ENCODE peak calls at places on chromosomes 7 and 10, in five cellular contexts. One of them, this sample, is unnamed.

GRCh38 chr10:89440262-89440661 is 25.9 kb downstream of the IFIT5 start:
- DNase-seq in fibroblast of mammary gland: peak; percentile 28
- DNase-seq in transverse colon: no peak
- DNase-seq in endodermal cell: no peak
- DNase-seq in HepG2: no peak
- DNase-seq in this sample: no peak

GRCh38 chr7:1952169-1952760 is 280.5 kb downstream of the MAD1L1 start:
- DNase-seq in fibroblast of mammary gland: no peak
- DNase-seq in transverse colon: no peak
- DNase-seq in endodermal cell: no peak
- DNase-seq in HepG2: no peak
- DNase-seq in this sample: no peak

GRCh38 chr10:108653466-108653865 is 1269.8 kb downstream of the XPNPEP1 start:
- DNase-seq in fibroblast of mammary gland: peak; percentile 28
- DNase-seq in transverse colon: no peak
- DNase-seq in endodermal cell: no peak
- DNase-seq in HepG2: no peak
- DNase-seq in this sample: no peak

GRCh38 chr7:102049765-102050164 is 232.3 kb downstream of the CUX1 start:
- DNase-seq in fibroblast of mammary gland: no peak
- DNase-seq in transverse colon: no peak
- DNase-seq in endodermal cell: no peak
- DNase-seq in HepG2: no peak
- DNase-seq in this sample: no peak

GRCh38 chr10:4835494-4835918 is 9.5 kb downstream of the AKR1E2 start:
- DNase-seq in fibroblast of mammary gland: no peak
- DNase-seq in transverse colon: no peak
- DNase-seq in endodermal cell: no peak
- DNase-seq in HepG2: no peak
- DNase-seq in this sample: no peak

GRCh38 chr7:5692112-5692844 is 89.2 kb downstream of the RNF216 start:
- DNase-seq in fibroblast of mammary gland: peak; percentile 99
- DNase-seq in transverse colon: peak; percentile 50
- DNase-seq in endodermal cell: no peak
- DNase-seq in HepG2: peak; percentile 71
- DNase-seq in this sample: peak; percentile 90

GRCh38 chr10:16690417-16690816 is 126.8 kb downstream of the RSU1 start:
- DNase-seq in fibroblast of mammary gland: no peak
- DNase-seq in transverse colon: no peak
- DNase-seq in endodermal cell: no peak
- DNase-seq in HepG2: no peak
- DNase-seq in this sample: peak; percentile 15

GRCh38 chr7:29255839-29256782 is 61.5 kb downstream of the CHN2 start:
- DNase-seq in fibroblast of mammary gland: no peak
- DNase-seq in transverse colon: no peak
- DNase-seq in endodermal cell: no peak
- DNase-seq in HepG2: no peak
- DNase-seq in this sample: peak; percentile 61

GRCh38 chr7:46256870-46257528 is 335.9 kb upstream of the IGFBP3 start:
- DNase-seq in fibroblast of mammary gland: peak; percentile 61
- DNase-seq in transverse colon: no peak
- DNase-seq in endodermal cell: no peak
- DNase-seq in HepG2: no peak
- DNase-seq in this sample: no peak

GRCh38 chr7:33933611-33934281 is 28.4 kb downstream of the BMPER start:
- DNase-seq in fibroblast of mammary gland: peak; percentile 96
- DNase-seq in transverse colon: no peak
- DNase-seq in endodermal cell: no peak
- DNase-seq in HepG2: no peak
- DNase-seq in this sample: peak; percentile 76

GRCh38 chr10:73867126-73867807 is 7.1 kb downstream of the CAMK2G start:
- DNase-seq in fibroblast of mammary gland: no peak
- DNase-seq in transverse colon: no peak
- DNase-seq in endodermal cell: no peak
- DNase-seq in HepG2: no peak
- DNase-seq in this sample: peak; percentile 68
- TF ChIP-seq CTCF in fibroblast of mammary gland: no peak
- TF ChIP-seq CTCF in transverse colon: no peak
- TF ChIP-seq CTCF in endodermal cell: peak; percentile 19
- TF ChIP-seq CTCF in HepG2: no peak
- TF ChIP-seq CTCF in this sample: no peak

DNA sequence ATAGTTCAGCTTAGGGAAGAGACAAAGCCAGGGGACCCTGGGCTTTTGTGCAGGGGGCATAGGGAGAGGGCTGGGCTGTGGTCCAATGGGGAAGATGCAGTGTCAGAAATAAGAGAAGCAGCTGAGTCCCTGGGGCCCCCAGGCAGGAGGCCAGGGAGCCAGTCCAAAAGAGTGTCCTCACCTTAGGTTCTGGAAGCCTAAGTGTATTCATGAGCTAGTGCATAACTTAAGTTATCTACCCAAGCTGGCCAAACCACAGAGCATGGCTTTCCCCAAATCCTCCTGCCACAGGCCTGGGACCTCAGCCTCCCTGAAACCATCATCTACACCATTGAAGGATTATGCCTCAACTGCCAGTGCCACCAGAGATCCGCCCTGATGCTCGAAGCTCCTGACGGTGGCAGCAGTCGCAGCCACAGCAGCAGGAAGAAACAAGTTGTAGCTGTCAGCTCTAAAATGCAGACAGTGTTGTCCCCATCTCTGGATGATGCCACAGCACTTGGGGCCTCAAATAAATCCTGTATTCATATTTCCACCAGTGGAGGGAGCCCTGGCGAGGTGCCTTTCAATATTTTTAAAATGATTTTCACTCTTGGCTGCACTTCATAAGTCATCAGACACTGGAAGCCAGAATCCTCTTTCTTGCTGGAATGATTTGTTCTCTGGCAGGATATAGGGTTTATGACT is 574.6 kb downstream of the GRID1 start:
- DNase-seq in fibroblast of mammary gland: peak; percentile 14
- DNase-seq in transverse colon: no peak
- DNase-seq in endodermal cell: peak; percentile 45
- DNase-seq in HepG2: no peak
- DNase-seq in this sample: peak; percentile 17
- TF ChIP-seq CTCF in fibroblast of mammary gland: peak; percentile 8
- TF ChIP-seq CTCF in transverse colon: no peak
- TF ChIP-seq CTCF in endodermal cell: peak; percentile 47
- TF ChIP-seq CTCF in HepG2: no peak
- TF ChIP-seq CTCF in this sample: no peak

DNA sequence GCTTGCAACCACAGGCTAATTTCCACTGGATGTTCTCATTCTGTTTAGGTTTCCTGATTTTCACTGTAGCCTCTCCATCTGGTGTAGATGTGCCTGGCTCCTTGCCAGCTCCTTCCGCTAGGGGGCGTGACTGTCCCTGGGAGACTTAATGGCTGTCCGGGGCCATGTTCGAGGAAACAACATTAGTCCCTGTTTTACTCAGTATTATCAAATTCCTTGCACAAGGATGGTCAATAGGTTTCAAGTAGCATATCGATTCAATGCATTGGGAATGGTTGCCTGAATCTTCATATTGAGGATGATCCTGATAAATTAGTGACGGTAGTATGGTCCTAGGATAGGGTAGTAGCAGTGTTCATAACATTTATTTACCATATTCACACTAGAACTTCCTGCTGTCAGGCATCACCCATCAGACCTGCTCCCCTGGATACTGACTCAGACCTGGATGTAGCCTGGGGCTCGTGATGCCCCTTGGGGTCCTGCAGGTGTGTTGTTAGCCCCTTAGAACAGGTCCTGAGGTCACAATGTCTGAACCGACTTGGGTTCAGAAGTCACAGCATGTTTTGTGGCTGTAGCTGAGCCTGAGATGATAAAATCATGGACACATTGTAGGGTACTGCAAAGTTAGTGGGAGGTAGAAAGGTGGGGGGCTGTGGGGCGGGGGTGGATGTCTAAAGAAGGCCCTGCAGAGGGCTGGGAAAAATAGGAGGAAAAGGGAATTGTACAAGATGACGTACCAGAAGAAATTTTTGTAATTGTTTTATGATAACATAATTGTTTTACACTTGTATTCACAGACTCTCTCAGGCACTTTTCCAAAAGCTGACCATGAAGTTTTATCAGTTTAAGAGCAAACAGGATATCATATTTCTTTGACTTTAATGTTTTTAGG is 8.9 kb upstream of the EXOC6 start:
- DNase-seq in fibroblast of mammary gland: peak; percentile 44
- DNase-seq in transverse colon: peak; percentile 68
- DNase-seq in endodermal cell: peak; percentile 94
- DNase-seq in HepG2: peak; percentile 34
- DNase-seq in this sample: no peak
- TF ChIP-seq CTCF in fibroblast of mammary gland: no peak
- TF ChIP-seq CTCF in transverse colon: no peak
- TF ChIP-seq CTCF in endodermal cell: peak; percentile 94
- TF ChIP-seq CTCF in HepG2: peak; percentile 54
- TF ChIP-seq CTCF in this sample: no peak

GRCh38 chr10:100519321-100520051 is at the start of gene SEC31B:
- DNase-seq in fibroblast of mammary gland: no peak
- DNase-seq in transverse colon: peak; percentile 17
- DNase-seq in endodermal cell: peak; percentile 92
- DNase-seq in HepG2: peak; percentile 50
- DNase-seq in this sample: peak; percentile 87
- TF ChIP-seq CTCF in fibroblast of mammary gland: no peak
- TF ChIP-seq CTCF in transverse colon: no peak
- TF ChIP-seq CTCF in endodermal cell: no peak
- TF ChIP-seq CTCF in HepG2: peak; percentile 89
- TF ChIP-seq CTCF in this sample: no peak

DNA sequence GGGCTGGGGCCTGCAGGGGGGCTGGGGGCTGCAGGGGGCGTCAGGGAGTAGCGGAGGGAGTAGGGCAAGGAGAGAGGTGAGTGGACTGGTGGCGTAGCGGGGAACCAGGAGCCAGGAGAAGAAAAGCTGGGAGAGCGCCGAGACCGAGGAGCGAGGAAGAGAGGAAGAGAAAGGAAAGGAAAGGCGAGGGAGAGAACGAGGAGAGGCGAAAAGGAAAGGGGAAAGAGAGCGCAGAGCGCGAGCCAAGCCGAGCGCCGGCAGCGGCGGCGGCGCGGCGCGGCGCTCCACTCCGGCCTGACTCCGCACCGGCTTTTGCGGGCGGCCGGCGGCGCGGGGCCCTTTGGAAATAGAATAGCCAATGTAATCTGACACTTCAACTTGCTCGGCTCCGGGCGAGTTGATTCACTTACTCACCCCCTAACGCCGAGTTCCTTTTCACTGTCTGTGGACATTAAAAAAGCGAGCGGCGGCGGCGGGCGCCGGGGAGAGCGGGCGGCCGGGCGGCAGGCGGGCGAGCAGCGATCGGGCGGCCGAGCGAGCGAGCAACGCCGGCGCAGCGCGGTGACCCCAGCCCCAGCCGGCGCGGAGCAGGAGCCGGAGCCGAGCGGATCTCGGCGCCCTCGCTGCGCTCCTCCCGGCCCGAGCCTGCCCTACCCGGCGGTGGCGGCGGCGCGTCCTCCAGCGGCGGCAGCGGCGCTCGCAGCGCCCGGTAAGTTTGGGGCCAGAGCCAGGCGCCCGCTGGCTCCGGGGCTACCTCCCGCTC is at the start of gene ZMIZ1:
- DNase-seq in fibroblast of mammary gland: peak; percentile 90
- DNase-seq in transverse colon: peak; percentile 91
- DNase-seq in endodermal cell: peak; percentile 95
- DNase-seq in HepG2: peak; percentile 88
- DNase-seq in this sample: peak; percentile 99
- TF ChIP-seq CTCF in fibroblast of mammary gland: no peak
- TF ChIP-seq CTCF in transverse colon: peak; percentile 17
- TF ChIP-seq CTCF in endodermal cell: peak; percentile 37
- TF ChIP-seq CTCF in HepG2: no peak
- TF ChIP-seq CTCF in this sample: no peak

DNA sequence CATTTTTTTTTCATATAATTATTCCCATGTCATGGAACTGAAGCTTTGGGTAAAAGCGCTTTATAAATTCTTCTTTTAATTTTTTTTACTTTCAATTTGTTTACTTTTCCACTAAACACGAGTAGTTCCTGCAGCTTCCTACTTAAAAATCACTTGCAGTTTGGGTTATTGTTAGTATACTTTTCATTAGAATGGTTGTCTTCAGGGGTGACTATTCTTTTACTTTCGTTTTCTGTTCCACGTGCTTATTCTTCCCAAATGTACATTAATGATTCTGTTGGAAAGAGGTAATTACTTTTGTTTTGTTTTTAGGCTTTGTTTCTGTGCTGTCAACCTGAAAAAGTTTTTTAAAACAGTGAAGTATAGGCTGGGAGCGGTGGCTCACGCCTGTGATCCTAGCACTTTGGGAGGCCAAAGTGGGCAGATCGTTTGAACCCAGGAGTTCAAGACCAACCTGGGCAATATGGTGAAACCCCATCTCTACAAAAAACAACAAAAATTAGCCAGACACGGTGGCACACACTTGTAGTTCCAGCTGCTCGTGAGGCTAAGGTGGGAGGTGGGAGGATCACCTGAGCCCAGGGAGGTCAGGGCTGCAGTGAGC is 5.2 kb upstream of the CFAP69 start:
- DNase-seq in fibroblast of mammary gland: no peak
- DNase-seq in transverse colon: no peak
- DNase-seq in endodermal cell: no peak
- DNase-seq in HepG2: no peak
- DNase-seq in this sample: no peak
- TF ChIP-seq CTCF in fibroblast of mammary gland: no peak
- TF ChIP-seq CTCF in transverse colon: no peak
- TF ChIP-seq CTCF in endodermal cell: no peak
- TF ChIP-seq CTCF in HepG2: no peak
- TF ChIP-seq CTCF in this sample: no peak